ENCODE peak calls at places on chromosomes 16 and 17, in eight cellular contexts. J is B cell, Z is cardiac muscle cell, C is heart left ventricle, X is psoas muscle, M is kidney epithelial cell, Q is Caco-2, R is Peyer's patch. V is an unnamed sample.

GRCh38 chr16:57372372-57373116 is at the start of gene CX3CL1:
- DNase-seq in J (no peak), Z (peak), C (peak), X (peak), M (peak), Q (no peak), R (no peak), V (no peak)

GRCh38 chr17:80845863-80846671 is 145.6 kb upstream of the CHMP6 start:
- DNase-seq in J (no peak), Z (no peak), C (no peak), X (peak), M (no peak), Q (no peak), R (peak), V (no peak)

GRCh38 chr16:87702325-87702811 is 63.4 kb downstream of the KLHDC4 start:
- DNase-seq in J (peak), Z (peak), C (no peak), X (no peak), M (no peak), Q (peak), R (peak), V (peak)

GRCh38 chr16:12959072-12959471 is 57.7 kb downstream of the SHISA9 start:
- DNase-seq in J (no peak), Z (no peak), C (no peak), X (no peak), M (no peak), Q (no peak), R (no peak), V (no peak)

GRCh38 chr17:35915153-35915969 is 15.2 kb downstream of the RDM1 start:
- DNase-seq in J (no peak), Z (no peak), C (no peak), X (no peak), M (no peak), Q (no peak), R (no peak), V (no peak)

GRCh38 chr17:15441315-15441714 is 26.1 kb downstream of the CDRT4 start:
- DNase-seq in J (no peak), Z (no peak), C (no peak), X (no peak), M (no peak), Q (no peak), R (no peak), V (no peak)

GRCh38 chr17:47267354-47267828 is 13.8 kb downstream of the ITGB3 start:
- DNase-seq in J (no peak), Z (no peak), C (no peak), X (no peak), M (peak), Q (no peak), R (no peak), V (no peak)

GRCh38 chr17:77692571-77693161 is 265.8 kb upstream of the TNRC6C start:
- DNase-seq in J (no peak), Z (no peak), C (no peak), X (no peak), M (no peak), Q (no peak), R (no peak), V (peak)

GRCh38 chr17:77407321-77408277 is 266.8 kb downstream of the SEC14L1 start:
- DNase-seq in J (no peak), Z (no peak), C (no peak), X (no peak), M (no peak), Q (no peak), R (no peak), V (no peak)

GRCh38 chr16:73095885-73096341 is 48.0 kb upstream of the ZFHX3 start:
- DNase-seq in J (no peak), Z (peak), C (peak), X (no peak), M (no peak), Q (no peak), R (no peak), V (no peak)

GRCh38 chr17:72603346-72604242 is 482.8 kb downstream of the SOX9 start:
- DNase-seq in J (no peak), Z (no peak), C (no peak), X (no peak), M (peak), Q (no peak), R (no peak), V (no peak)

GRCh38 chr17:21382560-21383495 is 6.7 kb downstream of the KCNJ12 start:
- DNase-seq in J (no peak), Z (no peak), C (no peak), X (no peak), M (no peak), Q (no peak), R (no peak), V (no peak)

GRCh38 chr16:23423496-23424049 is 29.4 kb downstream of the COG7 start:
- DNase-seq in J (no peak), Z (no peak), C (peak), X (peak), M (peak), Q (no peak), R (peak), V (no peak)

GRCh38 chr17:1972429-1973160 is 52.5 kb downstream of the RTN4RL1 start:
- DNase-seq in J (no peak), Z (no peak), C (peak), X (no peak), M (no peak), Q (no peak), R (no peak), V (no peak)

GRCh38 chr17:27807567-27808470 is 7.5 kb upstream of the NOS2 start:
- DNase-seq in J (peak), Z (peak), C (peak), X (no peak), M (no peak), Q (peak), R (peak), V (peak)

GRCh38 chr17:63946440-63947363 is 14.6 kb upstream of the CD79B start:
- DNase-seq in J (peak), Z (peak), C (no peak), X (no peak), M (no peak), Q (peak), R (peak), V (peak)

GRCh38 chr16:88298882-88299745 is 83.6 kb upstream of the ZNF469 start:
- DNase-seq in J (no peak), Z (no peak), C (no peak), X (no peak), M (no peak), Q (no peak), R (no peak), V (no peak)

GRCh38 chr16:27461483-27462171 is 59.7 kb downstream of the IL21R start:
- DNase-seq in J (no peak), Z (no peak), C (no peak), X (no peak), M (no peak), Q (no peak), R (no peak), V (no peak)

DNA sequence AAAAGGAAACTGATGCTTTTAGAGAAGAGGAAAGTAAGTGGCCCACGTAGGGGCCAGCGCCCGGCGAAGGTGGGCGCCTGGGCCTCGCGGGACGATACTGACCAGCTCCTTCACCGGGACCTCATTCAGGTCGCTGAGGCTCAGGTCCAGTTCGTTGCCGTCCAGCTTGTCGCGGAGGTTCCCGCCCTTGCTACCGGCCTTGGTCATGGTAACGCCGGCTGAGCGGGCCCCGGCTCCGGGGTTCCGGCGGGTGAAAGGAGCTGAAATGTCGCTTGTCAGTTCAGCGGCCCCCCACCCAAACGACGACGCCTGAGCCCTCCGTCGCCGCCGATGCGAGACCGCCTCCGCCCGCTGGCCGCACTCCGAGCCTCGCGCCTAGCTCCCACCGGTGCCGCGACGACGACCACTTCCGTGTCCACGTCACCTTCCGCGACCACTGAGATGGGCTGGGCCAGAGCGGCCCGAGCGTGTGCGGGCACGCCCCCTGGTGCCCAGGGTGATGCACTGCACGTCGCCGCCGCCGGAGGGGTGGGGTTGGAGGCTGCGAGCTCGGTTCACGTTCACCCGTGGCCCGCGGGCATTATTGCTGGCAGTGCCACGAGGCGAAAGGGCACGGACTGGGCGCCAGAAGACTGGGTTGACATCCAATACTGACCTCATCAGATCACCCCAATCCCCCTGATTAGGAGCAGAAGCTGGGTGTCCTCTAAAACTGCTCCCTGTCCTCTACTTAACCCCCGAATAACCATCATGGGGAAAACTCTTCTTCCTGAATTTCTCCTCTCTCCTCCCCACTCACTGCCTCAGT is at the start of gene LRRC59:
- DNase-seq in J (peak), Z (peak), C (peak), X (peak), M (peak), Q (peak), R (peak), V (peak)
- TF ChIP-seq CTCF in J (peak), Z (peak), C (peak), X (peak), M (peak), Q (peak), R (peak), V (peak)

GRCh38 chr16:67865318-67865717 is 7.5 kb upstream of the EDC4 start:
- DNase-seq in J (no peak), Z (peak), C (no peak), X (peak), M (no peak), Q (peak), R (no peak), V (no peak)
- TF ChIP-seq CTCF in J (no peak), Z (peak), C (no peak), X (no peak), M (peak), Q (peak), R (peak), V (peak)

DNA sequence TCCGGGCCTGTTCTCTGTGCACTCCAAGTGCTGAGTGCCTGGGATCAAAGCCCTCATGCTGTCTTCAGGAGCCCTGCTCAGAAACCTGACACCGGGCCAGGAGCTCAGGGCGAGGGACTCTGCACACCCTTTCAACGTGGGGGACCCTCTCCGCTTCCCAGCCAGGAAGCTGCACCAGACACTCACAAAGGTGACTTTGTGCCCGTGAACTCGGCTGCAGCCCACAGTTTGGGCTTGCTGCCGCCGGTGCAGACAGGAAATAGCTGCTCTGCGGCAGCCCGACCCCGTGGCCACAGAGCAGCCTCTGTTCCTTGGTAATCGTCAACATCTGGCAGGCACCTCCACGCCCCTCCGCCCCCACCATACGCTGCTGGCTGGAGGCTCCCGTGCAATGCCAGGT is 93.4 kb upstream of the METRNL start:
- DNase-seq in J (peak), Z (peak), C (peak), X (no peak), M (peak), Q (no peak), R (peak), V (no peak)
- TF ChIP-seq CTCF in J (no peak), Z (no peak), C (no peak), X (no peak), M (no peak), Q (no peak), R (no peak), V (no peak)

GRCh38 chr17:39276113-39276512 is 50.4 kb upstream of the STAC2 start:
- DNase-seq in J (no peak), Z (no peak), C (no peak), X (no peak), M (no peak), Q (no peak), R (no peak), V (no peak)

GRCh38 chr17:39271546-39271945 is 45.8 kb upstream of the STAC2 start:
- DNase-seq in J (no peak), Z (no peak), C (no peak), X (no peak), M (no peak), Q (no peak), R (no peak), V (no peak)

DNA sequence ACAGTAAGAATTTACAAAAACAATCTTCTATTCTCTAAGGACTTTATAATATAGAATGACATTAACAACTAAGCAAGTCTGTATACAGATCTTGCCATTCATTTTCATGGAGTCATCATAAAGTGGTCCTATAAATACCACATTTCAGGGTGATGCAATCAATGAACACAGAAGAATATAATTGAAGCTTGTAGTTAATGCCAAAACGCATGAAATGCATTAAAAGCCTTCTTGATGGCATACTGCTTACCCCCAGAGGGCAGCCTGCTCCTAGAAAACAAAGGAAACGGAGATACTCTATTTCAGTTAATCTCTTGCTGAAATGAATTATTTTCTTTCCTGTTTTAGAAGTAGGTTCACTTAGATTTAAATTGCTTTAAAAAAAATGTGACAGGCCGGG is 45.2 kb upstream of the STAC2 start:
- DNase-seq in J (no peak), Z (no peak), C (no peak), X (no peak), M (no peak), Q (peak), R (no peak), V (no peak)
- TF ChIP-seq CTCF in J (peak), Z (peak), C (no peak), X (peak), M (peak), Q (no peak), R (peak), V (peak)

DNA sequence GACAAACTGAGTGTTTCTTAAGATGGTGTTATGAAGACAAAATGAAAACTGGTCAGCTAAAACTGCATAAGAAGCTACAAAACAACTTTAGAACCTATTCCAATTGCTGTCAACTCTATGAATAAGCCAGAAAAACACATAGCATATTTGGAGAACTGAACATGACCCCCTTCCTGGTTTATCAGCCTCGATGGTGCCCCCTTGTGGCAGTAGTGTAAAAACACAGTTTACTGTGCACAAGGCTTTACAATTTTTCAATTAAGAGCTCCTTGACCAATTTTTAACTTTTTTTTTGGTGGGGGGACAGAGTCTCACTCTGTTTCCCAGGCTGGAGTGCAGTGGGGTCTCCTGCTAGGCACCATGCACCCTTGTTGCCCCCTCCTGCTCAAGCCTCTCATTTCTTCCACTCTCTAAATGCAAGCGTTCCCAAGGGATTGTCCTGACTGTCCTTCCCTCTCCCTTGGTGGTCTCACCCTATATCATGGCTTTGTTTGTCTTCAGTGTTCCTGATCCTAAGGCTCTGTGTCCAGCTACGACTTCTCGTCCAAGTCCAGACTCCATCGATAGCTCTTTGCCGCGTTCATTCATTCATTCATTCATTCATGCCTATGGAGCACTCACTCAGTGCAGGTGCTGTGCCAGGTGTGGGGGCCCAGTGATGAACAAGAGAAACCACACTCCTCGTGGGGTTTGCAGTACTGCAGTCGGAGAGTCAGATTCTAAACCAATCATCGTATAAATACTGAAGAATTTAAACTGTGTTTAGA is 7.5 kb downstream of the EIF1 start:
- DNase-seq in J (peak), Z (peak), C (peak), X (peak), M (no peak), Q (peak), R (peak), V (peak)
- TF ChIP-seq CTCF in J (peak), Z (peak), C (peak), X (peak), M (peak), Q (peak), R (peak), V (peak)

GRCh38 chr16:8935989-8936388 is 27.7 kb downstream of the USP7 start:
- DNase-seq in J (no peak), Z (no peak), C (no peak), X (no peak), M (no peak), Q (peak), R (peak), V (no peak)

GRCh38 chr16:8941718-8942344 is 21.9 kb downstream of the USP7 start:
- DNase-seq in J (no peak), Z (no peak), C (no peak), X (no peak), M (no peak), Q (no peak), R (no peak), V (no peak)

GRCh38 chr16:8934601-8935000 is 29.1 kb downstream of the USP7 start:
- DNase-seq in J (no peak), Z (no peak), C (no peak), X (no peak), M (no peak), Q (no peak), R (no peak), V (no peak)

GRCh38 chr16:8936421-8936820 is 27.3 kb downstream of the USP7 start:
- DNase-seq in J (peak), Z (no peak), C (no peak), X (no peak), M (peak), Q (peak), R (peak), V (peak)

GRCh38 chr16:8937803-8938202 is 25.9 kb downstream of the USP7 start:
- DNase-seq in J (no peak), Z (no peak), C (no peak), X (no peak), M (no peak), Q (no peak), R (no peak), V (no peak)
- TF ChIP-seq CTCF in J (no peak), Z (no peak), C (no peak), X (no peak), M (no peak), Q (no peak), R (no peak), V (no peak)

DNA sequence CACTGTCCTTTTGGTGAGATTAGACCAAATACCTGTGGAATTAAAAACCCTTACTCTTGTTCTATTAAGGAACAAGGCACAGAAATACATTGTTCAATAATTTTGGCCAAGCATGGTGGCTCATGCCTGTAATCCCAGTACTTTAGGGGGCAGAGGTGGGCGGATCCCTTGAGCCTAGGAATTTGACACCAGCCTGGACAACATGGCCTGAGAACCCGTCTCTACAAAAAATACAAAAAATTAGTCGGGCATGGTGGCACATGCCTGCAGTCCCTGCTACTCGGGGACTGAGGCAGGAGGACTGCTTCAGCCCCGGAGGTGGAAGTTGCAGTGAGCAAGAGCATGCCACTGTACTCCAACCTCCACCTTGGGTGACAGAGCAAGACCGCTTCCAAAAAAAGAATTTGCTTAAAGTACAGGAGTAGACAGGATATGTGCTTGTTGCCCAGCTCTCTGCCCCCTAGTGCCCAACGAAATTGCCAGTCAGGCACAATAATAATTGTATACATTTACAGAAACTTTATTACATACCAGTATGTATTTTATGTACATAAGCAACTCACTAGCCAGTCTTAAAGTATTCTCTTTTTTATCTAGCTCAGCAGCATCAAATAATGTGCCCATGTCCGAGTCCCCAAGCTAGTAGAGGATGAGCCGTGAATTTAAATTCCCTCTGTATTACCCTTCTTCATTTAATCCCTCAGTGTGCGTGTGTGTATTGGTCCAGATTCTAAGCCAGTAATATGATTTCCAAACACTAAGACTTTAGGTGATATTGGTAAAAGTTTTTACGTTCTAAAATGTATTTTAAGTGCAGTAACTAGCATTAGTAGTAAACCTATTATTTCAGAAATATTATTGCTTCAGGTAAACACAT is 1.4 kb downstream of the THUMPD1 start:
- DNase-seq in J (no peak), Z (no peak), C (no peak), X (no peak), M (no peak), Q (peak), R (no peak), V (peak)
- TF ChIP-seq CTCF in J (peak), Z (peak), C (no peak), X (peak), M (peak), Q (no peak), R (peak), V (peak)

V was measured in GM13977.